ENCODE peak calls at places on chromosomes 12 and 14, in seven cellular contexts. One of them, this sample, is unnamed.
A peak's percentile ranks its signal among the peaks of the same experiment; 100 is the strongest.

GRCh38 chr12:72330291-72330690 is 58.1 kb downstream of the TRHDE start:
- DNase-seq in GM12865: no peak
- DNase-seq in cardiac muscle cell: peak; percentile 0
- DNase-seq in left ventricle myocardium inferior: no peak
- DNase-seq in mucosa of descending colon: no peak
- DNase-seq in fibroblast of pulmonary artery: no peak
- DNase-seq in choroid plexus epithelial cell: peak; percentile 69
- DNase-seq in this sample: no peak

GRCh38 chr14:48125654-48126053 is 450.2 kb upstream of the MDGA2 start:
- DNase-seq in GM12865: no peak
- DNase-seq in cardiac muscle cell: no peak
- DNase-seq in left ventricle myocardium inferior: no peak
- DNase-seq in mucosa of descending colon: no peak
- DNase-seq in fibroblast of pulmonary artery: no peak
- DNase-seq in choroid plexus epithelial cell: no peak
- DNase-seq in this sample: no peak

GRCh38 chr12:45214739-45215418 is 1.0 kb upstream of the ANO6 start:
- DNase-seq in GM12865: peak; percentile 43
- DNase-seq in cardiac muscle cell: peak; percentile 54
- DNase-seq in left ventricle myocardium inferior: no peak
- DNase-seq in mucosa of descending colon: no peak
- DNase-seq in fibroblast of pulmonary artery: peak; percentile 54
- DNase-seq in choroid plexus epithelial cell: peak; percentile 58
- DNase-seq in this sample: peak; percentile 59

GRCh38 chr12:105980048-105980447 is 158.7 kb downstream of the NUAK1 start:
- DNase-seq in GM12865: no peak
- DNase-seq in cardiac muscle cell: no peak
- DNase-seq in left ventricle myocardium inferior: no peak
- DNase-seq in mucosa of descending colon: no peak
- DNase-seq in fibroblast of pulmonary artery: no peak
- DNase-seq in choroid plexus epithelial cell: no peak
- DNase-seq in this sample: no peak

GRCh38 chr12:90366286-90366685 is 588.7 kb downstream of the CCER1 start:
- DNase-seq in GM12865: no peak
- DNase-seq in cardiac muscle cell: peak; percentile 73
- DNase-seq in left ventricle myocardium inferior: no peak
- DNase-seq in mucosa of descending colon: no peak
- DNase-seq in fibroblast of pulmonary artery: peak; percentile 80
- DNase-seq in choroid plexus epithelial cell: peak; percentile 41
- DNase-seq in this sample: peak; percentile 90

GRCh38 chr14:64337901-64338615 is 43.9 kb upstream of the ESR2 start:
- DNase-seq in GM12865: peak; percentile 60
- DNase-seq in cardiac muscle cell: peak; percentile 62
- DNase-seq in left ventricle myocardium inferior: no peak
- DNase-seq in mucosa of descending colon: no peak
- DNase-seq in fibroblast of pulmonary artery: peak; percentile 55
- DNase-seq in choroid plexus epithelial cell: peak; percentile 63
- DNase-seq in this sample: peak; percentile 42

GRCh38 chr12:65958456-65958855 is 134.2 kb downstream of the HMGA2 start:
- DNase-seq in GM12865: no peak
- DNase-seq in cardiac muscle cell: no peak
- DNase-seq in left ventricle myocardium inferior: no peak
- DNase-seq in mucosa of descending colon: no peak
- DNase-seq in fibroblast of pulmonary artery: no peak
- DNase-seq in choroid plexus epithelial cell: no peak
- DNase-seq in this sample: peak; percentile 60

GRCh38 chr14:22982013-22982476 is 306 bp downstream of the AJUBA start:
- DNase-seq in GM12865: no peak
- DNase-seq in cardiac muscle cell: no peak
- DNase-seq in left ventricle myocardium inferior: no peak
- DNase-seq in mucosa of descending colon: no peak
- DNase-seq in fibroblast of pulmonary artery: no peak
- DNase-seq in choroid plexus epithelial cell: no peak
- DNase-seq in this sample: no peak

GRCh38 chr12:6962285-6963015 is 8.0 kb downstream of the PHB2 start:
- DNase-seq in GM12865: no peak
- DNase-seq in cardiac muscle cell: no peak
- DNase-seq in left ventricle myocardium inferior: peak; percentile 13
- DNase-seq in mucosa of descending colon: peak; percentile 89
- DNase-seq in fibroblast of pulmonary artery: no peak
- DNase-seq in choroid plexus epithelial cell: no peak
- DNase-seq in this sample: no peak

GRCh38 chr12:24909667-24910066 is 39.2 kb downstream of the BCAT1 start:
- DNase-seq in GM12865: no peak
- DNase-seq in cardiac muscle cell: peak; percentile 75
- DNase-seq in left ventricle myocardium inferior: peak; percentile 38
- DNase-seq in mucosa of descending colon: no peak
- DNase-seq in fibroblast of pulmonary artery: peak; percentile 87
- DNase-seq in choroid plexus epithelial cell: peak; percentile 92
- DNase-seq in this sample: peak; percentile 98

GRCh38 chr12:46269429-46270241 is 792 bp upstream of the SLC38A1 start:
- DNase-seq in GM12865: peak; percentile 87
- DNase-seq in cardiac muscle cell: no peak
- DNase-seq in left ventricle myocardium inferior: no peak
- DNase-seq in mucosa of descending colon: peak; percentile 63
- DNase-seq in fibroblast of pulmonary artery: no peak
- DNase-seq in choroid plexus epithelial cell: peak; percentile 25
- DNase-seq in this sample: no peak

GRCh38 chr14:76808990-76809389 is 3.7 kb downstream of the ANGEL1 start:
- DNase-seq in GM12865: no peak
- DNase-seq in cardiac muscle cell: no peak
- DNase-seq in left ventricle myocardium inferior: no peak
- DNase-seq in mucosa of descending colon: no peak
- DNase-seq in fibroblast of pulmonary artery: no peak
- DNase-seq in choroid plexus epithelial cell: no peak
- DNase-seq in this sample: no peak

GRCh38 chr12:110564471-110564991 is 18.6 kb downstream of the PPTC7 start:
- DNase-seq in GM12865: no peak
- DNase-seq in cardiac muscle cell: no peak
- DNase-seq in left ventricle myocardium inferior: no peak
- DNase-seq in mucosa of descending colon: no peak
- DNase-seq in fibroblast of pulmonary artery: no peak
- DNase-seq in choroid plexus epithelial cell: no peak
- DNase-seq in this sample: no peak

GRCh38 chr12:89087149-89087834 is 265.0 kb downstream of the DUSP6 start:
- DNase-seq in GM12865: no peak
- DNase-seq in cardiac muscle cell: no peak
- DNase-seq in left ventricle myocardium inferior: no peak
- DNase-seq in mucosa of descending colon: peak; percentile 29
- DNase-seq in fibroblast of pulmonary artery: no peak
- DNase-seq in choroid plexus epithelial cell: no peak
- DNase-seq in this sample: no peak

GRCh38 chr14:81946808-81947798 is 413.4 kb upstream of the SEL1L start:
- DNase-seq in GM12865: no peak
- DNase-seq in cardiac muscle cell: peak; percentile 87
- DNase-seq in left ventricle myocardium inferior: peak; percentile 18
- DNase-seq in mucosa of descending colon: no peak
- DNase-seq in fibroblast of pulmonary artery: peak; percentile 52
- DNase-seq in choroid plexus epithelial cell: no peak
- DNase-seq in this sample: no peak

GRCh38 chr12:25785164-25785563 is 173.3 kb upstream of the RASSF8 start:
- DNase-seq in GM12865: no peak
- DNase-seq in cardiac muscle cell: no peak
- DNase-seq in left ventricle myocardium inferior: no peak
- DNase-seq in mucosa of descending colon: no peak
- DNase-seq in fibroblast of pulmonary artery: no peak
- DNase-seq in choroid plexus epithelial cell: no peak
- DNase-seq in this sample: no peak

GRCh38 chr12:123041042-123041531 is 60.6 kb downstream of the ARL6IP4 start:
- DNase-seq in GM12865: no peak
- DNase-seq in cardiac muscle cell: no peak
- DNase-seq in left ventricle myocardium inferior: no peak
- DNase-seq in mucosa of descending colon: no peak
- DNase-seq in fibroblast of pulmonary artery: no peak
- DNase-seq in choroid plexus epithelial cell: no peak
- DNase-seq in this sample: no peak

GRCh38 chr14:89618821-89619551 is 202.0 kb upstream of the FOXN3 start:
- DNase-seq in GM12865: peak; percentile 84
- DNase-seq in cardiac muscle cell: peak; percentile 79
- DNase-seq in left ventricle myocardium inferior: peak; percentile 73
- DNase-seq in mucosa of descending colon: peak; percentile 83
- DNase-seq in fibroblast of pulmonary artery: peak; percentile 73
- DNase-seq in choroid plexus epithelial cell: peak; percentile 70
- DNase-seq in this sample: peak; percentile 57

GRCh38 chr12:78584695-78585094 is 279.9 kb upstream of the SYT1 start:
- DNase-seq in GM12865: peak; percentile 41
- DNase-seq in cardiac muscle cell: peak; percentile 12
- DNase-seq in left ventricle myocardium inferior: no peak
- DNase-seq in mucosa of descending colon: no peak
- DNase-seq in fibroblast of pulmonary artery: peak; percentile 29
- DNase-seq in choroid plexus epithelial cell: peak; percentile 35
- DNase-seq in this sample: peak; percentile 8

DNA sequence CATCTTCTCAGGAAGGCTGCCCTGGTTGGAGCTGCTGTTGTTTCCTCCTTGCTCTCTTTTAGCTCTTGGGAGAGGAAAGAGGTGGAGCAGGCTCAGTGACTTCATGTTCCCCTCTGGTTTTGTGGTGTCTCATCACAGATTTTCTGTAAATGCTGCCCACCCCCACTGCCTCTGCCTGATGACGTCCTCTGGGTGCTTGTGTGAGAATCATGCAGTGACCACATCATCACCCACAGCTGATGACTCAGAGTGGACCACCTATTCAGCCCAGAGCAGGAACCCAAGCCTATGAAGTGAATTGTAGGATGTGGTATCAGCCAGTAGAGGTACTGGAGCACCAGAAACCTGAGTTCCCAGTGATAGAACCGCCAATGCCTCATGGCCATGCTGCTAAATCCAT is at the start of gene GZMB:
- DNase-seq in GM12865: peak; percentile 37
- DNase-seq in cardiac muscle cell: no peak
- DNase-seq in left ventricle myocardium inferior: no peak
- DNase-seq in mucosa of descending colon: no peak
- DNase-seq in fibroblast of pulmonary artery: no peak
- DNase-seq in choroid plexus epithelial cell: no peak
- DNase-seq in this sample: no peak
- H3K4me3 ChIP-seq in GM12865: no peak within 1 kb of the TSS
- H3K4me3 ChIP-seq in cardiac muscle cell: no peak within 1 kb of the TSS
- H3K4me3 ChIP-seq in left ventricle myocardium inferior: no peak within 1 kb of the TSS
- H3K4me3 ChIP-seq in mucosa of descending colon: no peak within 1 kb of the TSS
- H3K4me3 ChIP-seq in fibroblast of pulmonary artery: no peak within 1 kb of the TSS
- H3K4me3 ChIP-seq in choroid plexus epithelial cell: no peak within 1 kb of the TSS
- H3K4me3 ChIP-seq in this sample: no peak within 1 kb of the TSS

DNA sequence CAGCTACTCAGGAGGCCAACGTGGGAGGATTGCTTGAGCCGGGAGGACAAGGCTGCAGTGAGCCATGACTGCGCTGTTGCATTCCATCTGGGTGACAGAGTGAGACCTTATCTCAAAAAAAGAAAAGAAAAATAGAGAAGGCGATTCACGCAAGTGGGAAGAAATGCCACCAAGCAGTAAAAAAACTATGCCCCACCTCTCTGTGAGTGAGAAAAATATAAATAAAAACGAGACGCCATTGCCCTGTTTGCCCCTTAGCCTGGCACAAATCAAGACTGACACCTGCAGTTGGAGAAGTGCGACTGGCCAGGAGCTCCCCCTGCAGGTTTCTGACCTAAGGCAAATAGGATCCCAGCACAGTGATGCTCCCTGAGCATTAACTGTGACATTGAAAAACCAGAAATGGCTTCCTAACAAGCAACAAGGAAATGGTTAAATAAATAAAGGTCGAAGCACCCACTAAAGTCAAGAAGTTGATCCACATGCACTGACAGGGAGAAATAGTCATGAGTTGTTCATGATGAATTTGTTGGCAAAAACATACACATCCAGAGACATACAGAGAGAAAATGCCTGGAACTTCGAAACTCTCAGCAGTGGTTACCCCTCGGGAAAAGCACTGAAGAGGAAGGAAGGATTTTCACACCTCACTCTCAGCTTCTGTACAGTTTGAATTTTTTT is 21.1 kb downstream of the GSC start:
- DNase-seq in GM12865: peak; percentile 54
- DNase-seq in cardiac muscle cell: no peak
- DNase-seq in left ventricle myocardium inferior: no peak
- DNase-seq in mucosa of descending colon: no peak
- DNase-seq in fibroblast of pulmonary artery: no peak
- DNase-seq in choroid plexus epithelial cell: peak; percentile 51
- DNase-seq in this sample: no peak
- TF ChIP-seq CTCF in GM12865: peak; percentile 61
- TF ChIP-seq CTCF in cardiac muscle cell: peak; percentile 62
- TF ChIP-seq CTCF in left ventricle myocardium inferior: peak; percentile 60
- TF ChIP-seq CTCF in mucosa of descending colon: peak; percentile 26
- TF ChIP-seq CTCF in fibroblast of pulmonary artery: peak; percentile 55
- TF ChIP-seq CTCF in choroid plexus epithelial cell: peak; percentile 87
- TF ChIP-seq CTCF in this sample: peak; percentile 30

GRCh38 chr12:64681200-64682052 is 71.1 kb downstream of the RASSF3 start:
- DNase-seq in GM12865: peak; percentile 41
- DNase-seq in cardiac muscle cell: no peak
- DNase-seq in left ventricle myocardium inferior: no peak
- DNase-seq in mucosa of descending colon: no peak
- DNase-seq in fibroblast of pulmonary artery: no peak
- DNase-seq in choroid plexus epithelial cell: no peak
- DNase-seq in this sample: no peak

GRCh38 chr12:64679487-64679983 is 69.2 kb downstream of the RASSF3 start:
- DNase-seq in GM12865: peak; percentile 78
- DNase-seq in cardiac muscle cell: peak; percentile 62
- DNase-seq in left ventricle myocardium inferior: peak; percentile 78
- DNase-seq in mucosa of descending colon: peak; percentile 74
- DNase-seq in fibroblast of pulmonary artery: peak; percentile 78
- DNase-seq in choroid plexus epithelial cell: peak; percentile 45
- DNase-seq in this sample: peak; percentile 83

GRCh38 chr12:64678835-64679234 is 68.5 kb downstream of the RASSF3 start:
- DNase-seq in GM12865: no peak
- DNase-seq in cardiac muscle cell: no peak
- DNase-seq in left ventricle myocardium inferior: no peak
- DNase-seq in mucosa of descending colon: no peak
- DNase-seq in fibroblast of pulmonary artery: no peak
- DNase-seq in choroid plexus epithelial cell: no peak
- DNase-seq in this sample: no peak

GRCh38 chr12:64678248-64678647 is 68.0 kb downstream of the RASSF3 start:
- DNase-seq in GM12865: no peak
- DNase-seq in cardiac muscle cell: no peak
- DNase-seq in left ventricle myocardium inferior: no peak
- DNase-seq in mucosa of descending colon: no peak
- DNase-seq in fibroblast of pulmonary artery: no peak
- DNase-seq in choroid plexus epithelial cell: no peak
- DNase-seq in this sample: no peak

DNA sequence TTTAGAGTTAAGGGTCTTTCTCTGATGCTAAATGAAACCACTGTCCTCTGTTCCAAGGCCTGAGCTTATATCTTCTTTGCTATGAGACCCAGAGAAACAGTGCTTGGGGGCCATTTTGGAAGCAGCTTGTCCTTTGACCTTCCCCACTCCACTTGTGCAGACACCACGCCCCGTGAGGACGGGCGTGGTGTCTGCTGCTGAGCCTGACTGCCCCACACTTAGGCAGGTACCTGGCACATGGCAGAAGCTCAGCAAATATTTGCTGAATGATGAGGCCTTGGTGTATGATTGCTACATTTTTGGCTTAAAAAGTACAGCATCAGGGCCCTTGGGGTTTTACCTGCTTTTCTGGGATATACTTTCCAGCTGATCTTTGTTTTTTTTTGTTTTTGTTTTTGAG is 69.9 kb downstream of the RASSF3 start:
- DNase-seq in GM12865: no peak
- DNase-seq in cardiac muscle cell: no peak
- DNase-seq in left ventricle myocardium inferior: no peak
- DNase-seq in mucosa of descending colon: peak; percentile 69
- DNase-seq in fibroblast of pulmonary artery: no peak
- DNase-seq in choroid plexus epithelial cell: no peak
- DNase-seq in this sample: no peak
- H3K4me3 ChIP-seq in GM12865: no peak overlapping the region
- H3K4me3 ChIP-seq in cardiac muscle cell: no peak overlapping the region
- H3K4me3 ChIP-seq in left ventricle myocardium inferior: peak overlapping the region; percentile 36
- H3K4me3 ChIP-seq in mucosa of descending colon: no peak overlapping the region
- H3K4me3 ChIP-seq in fibroblast of pulmonary artery: peak overlapping the region; percentile 26
- H3K4me3 ChIP-seq in choroid plexus epithelial cell: no peak overlapping the region
- H3K4me3 ChIP-seq in this sample: no peak overlapping the region

GRCh38 chr14:30270200-30271161 is 288.5 kb upstream of the G2E3 start:
- DNase-seq in GM12865: peak; percentile 80
- DNase-seq in cardiac muscle cell: peak; percentile 88
- DNase-seq in left ventricle myocardium inferior: peak; percentile 81
- DNase-seq in mucosa of descending colon: peak; percentile 83
- DNase-seq in fibroblast of pulmonary artery: peak; percentile 90
- DNase-seq in choroid plexus epithelial cell: peak; percentile 92
- DNase-seq in this sample: peak; percentile 79
- TF ChIP-seq CTCF in GM12865: peak; percentile 98
- TF ChIP-seq CTCF in cardiac muscle cell: peak; percentile 98
- TF ChIP-seq CTCF in left ventricle myocardium inferior: peak; percentile 86
- TF ChIP-seq CTCF in mucosa of descending colon: peak; percentile 77
- TF ChIP-seq CTCF in fibroblast of pulmonary artery: peak; percentile 98
- TF ChIP-seq CTCF in choroid plexus epithelial cell: peak; percentile 98
- TF ChIP-seq CTCF in this sample: peak; percentile 96

This sample was measured in fibroblast of the aortic adventitia.